ENCODE peak calls at places on chromosomes 5 and 9, in six cellular contexts. D is hepatocyte, M is heart right ventricle, W is psoas muscle, P is Panc1, R is AG04450. K is an unnamed sample.

GRCh38 chr5:150517272-150518152 is 9.6 kb downstream of the NDST1 start:
- DNase-seq in M (peak; percentile 62), P (no peak), R (peak; percentile 85), D (peak; percentile 57), W (peak; percentile 45), K (no peak)

GRCh38 chr5:122182491-122182921 is 53.2 kb downstream of the ZNF474 start:
- DNase-seq in P (no peak), D (peak; percentile 50), R (peak; percentile 52), W (peak; percentile 42), M (no peak), K (peak; percentile 19)

GRCh38 chr5:142013734-142014495 is 1.1 kb upstream of the GNPDA1 start:
- DNase-seq in M (peak; percentile 39), D (peak; percentile 61), R (no peak), W (peak; percentile 60), P (no peak), K (peak; percentile 45)

GRCh38 chr5:120394259-120394658 is 69.8 kb upstream of the PRR16 start:
- DNase-seq in P (no peak), D (no peak), M (no peak), R (no peak), W (no peak), K (no peak)

GRCh38 chr5:994821-995220 is 13.8 kb upstream of the NKD2 start:
- DNase-seq in R (no peak), M (peak; percentile 5), D (peak; percentile 1), W (no peak), P (no peak), K (no peak)

GRCh38 chr9:29437515-29437914 is 1864.2 kb upstream of the C9orf72 start:
- DNase-seq in D (no peak), R (no peak), M (no peak), P (no peak), W (no peak), K (no peak)

GRCh38 chr9:114723926-114724325 is 41.9 kb upstream of the TEX48 start:
- DNase-seq in D (no peak), W (no peak), R (peak; percentile 77), P (no peak), M (no peak), K (no peak)

GRCh38 chr5:580436-580835 is 31.7 kb upstream of the CEP72 start:
- DNase-seq in R (no peak), W (no peak), P (no peak), D (no peak), M (no peak), K (no peak)

GRCh38 chr9:138020120-138020794 is 142.7 kb downstream of the CACNA1B start:
- DNase-seq in W (no peak), M (no peak), R (no peak), D (no peak), P (no peak), K (no peak)

GRCh38 chr5:124990723-124991122 is 244.3 kb upstream of the ZNF608 start:
- DNase-seq in P (no peak), D (peak; percentile 55), W (no peak), R (no peak), M (no peak), K (no peak)

GRCh38 chr5:176550275-176550831 is 1.2 kb downstream of the CDHR2 start:
- DNase-seq in R (no peak), P (no peak), M (no peak), W (no peak), D (no peak), K (no peak)

GRCh38 chr5:71737931-71738539 is 19.0 kb downstream of the CARTPT start:
- DNase-seq in R (no peak), M (no peak), W (no peak), P (no peak), D (no peak), K (no peak)

GRCh38 chr9:79572032-79572890 is 496 bp downstream of the TLE4 start:
- DNase-seq in R (no peak), M (peak; percentile 54), P (no peak), W (peak; percentile 61), D (peak; percentile 82), K (no peak)

GRCh38 chr5:83510199-83510730 is 38.7 kb downstream of the VCAN start:
- DNase-seq in D (no peak), R (no peak), P (no peak), M (no peak), W (no peak), K (no peak)

GRCh38 chr5:112154940-112155686 is 264.0 kb downstream of the EPB41L4A start:
- DNase-seq in D (no peak), M (no peak), P (no peak), W (no peak), R (no peak), K (no peak)

GRCh38 chr9:79054500-79054899 is 517.3 kb upstream of the TLE4 start:
- DNase-seq in M (no peak), W (no peak), P (no peak), D (no peak), R (no peak), K (no peak)

GRCh38 chr9:137899551-137900360 is 22.2 kb downstream of the CACNA1B start:
- DNase-seq in P (no peak), R (no peak), W (no peak), D (no peak), M (no peak), K (no peak)

GRCh38 chr5:158313027-158313738 is 454.2 kb upstream of the CLINT1 start:
- DNase-seq in M (no peak), D (no peak), R (no peak), W (no peak), P (no peak), K (no peak)

GRCh38 chr5:76202182-76202581 is 119.0 kb downstream of the SV2C start:
- DNase-seq in M (no peak), D (no peak), W (no peak), P (no peak), R (no peak), K (no peak)

GRCh38 chr5:172691886-172692285 is 50.8 kb downstream of the NEURL1B start:
- DNase-seq in P (no peak), R (no peak), W (no peak), M (no peak), D (no peak), K (no peak)

GRCh38 chr9:130994546-130995398 is 14.2 kb upstream of the LAMC3 start:
- DNase-seq in P (no peak), D (no peak), M (no peak), W (no peak), R (no peak), K (no peak)

GRCh38 chr5:154071799-154072781 is 33.3 kb downstream of the MFAP3 start:
- DNase-seq in M (peak; percentile 83), W (peak; percentile 84), P (peak; percentile 58), R (peak; percentile 33), D (peak; percentile 86), K (peak; percentile 45)

GRCh38 chr9:70285246-70285645 is 26.5 kb downstream of the SMC5 start:
- DNase-seq in W (no peak), R (peak; percentile 49), D (peak; percentile 32), P (no peak), M (no peak), K (no peak)

GRCh38 chr5:33129309-33129708 is 311.5 kb upstream of the TARS1 start:
- DNase-seq in D (no peak), P (no peak), W (no peak), R (no peak), M (no peak), K (no peak)

GRCh38 chr9:91231619-91232018 is 130.1 kb downstream of the AUH start:
- DNase-seq in M (no peak), R (no peak), D (no peak), P (no peak), W (no peak), K (no peak)

GRCh38 chr5:21680196-21680595 is 1172.9 kb downstream of the CDH12 start:
- DNase-seq in W (no peak), R (peak; percentile 72), D (no peak), M (no peak), P (no peak), K (no peak)

GRCh38 chr9:129752915-129753724 is at the start of gene PTGES:
- DNase-seq in M (peak; percentile 77), P (no peak), R (peak; percentile 68), W (peak; percentile 68), D (peak; percentile 94), K (no peak)

GRCh38 chr9:108761530-108762347 is 94.0 kb downstream of the ACTL7B start:
- DNase-seq in M (peak; percentile 29), R (peak; percentile 13), P (peak; percentile 28), W (peak; percentile 25), D (peak; percentile 82), K (no peak)

GRCh38 chr9:2414465-2414864 is 207.1 kb upstream of the VLDLR start:
- DNase-seq in M (no peak), R (no peak), D (no peak), P (no peak), W (no peak), K (no peak)

GRCh38 chr5:139982157-139982974 is 60.7 kb downstream of the NRG2 start:
- DNase-seq in R (no peak), D (peak; percentile 54), M (no peak), P (no peak), W (no peak), K (no peak)
- H3K27ac ChIP-seq in R (no peak overlapping the region), D (no peak overlapping the region), M (no peak overlapping the region), P (no peak overlapping the region), W (peak overlapping the region; percentile 40), K (no peak overlapping the region)

DNA sequence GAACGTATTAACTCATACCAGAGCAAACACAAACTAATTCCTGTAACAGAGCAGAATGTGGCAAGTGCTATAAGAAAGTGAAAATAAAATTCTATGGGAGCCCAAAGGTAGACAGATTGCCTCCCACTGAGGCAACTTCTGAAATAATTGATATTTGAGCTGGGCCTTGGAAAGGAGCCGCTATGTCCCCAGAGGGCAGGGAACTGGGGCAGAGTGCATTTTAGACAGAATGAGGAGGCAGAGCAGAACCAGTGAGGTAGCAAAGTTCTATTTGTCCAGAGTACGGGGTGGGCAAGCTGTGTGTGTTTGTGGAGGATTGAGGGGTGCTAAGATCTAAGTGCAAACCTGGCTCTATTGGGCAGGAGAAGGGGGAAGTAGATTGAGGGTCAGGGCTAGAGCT is 19.8 kb downstream of the CDO1 start:
- DNase-seq in R (no peak), M (no peak), D (no peak), W (no peak), P (no peak), K (no peak)
- TF ChIP-seq CTCF in R (no peak), M (no peak), D (no peak), W (no peak), P (no peak), K (no peak)

GRCh38 chr5:40680741-40681350 is 1.1 kb downstream of the PTGER4 start:
- DNase-seq in R (no peak), W (peak; percentile 23), M (peak; percentile 27), P (no peak), D (no peak), K (no peak)
- H3K27ac ChIP-seq in R (no peak overlapping the region), W (peak overlapping the region; percentile 73), M (peak overlapping the region; percentile 93), P (peak overlapping the region; percentile 91), D (no peak overlapping the region), K (no peak overlapping the region)

GRCh38 chr9:92508018-92508417 is 25.7 kb upstream of the ASPN start:
- DNase-seq in W (no peak), D (no peak), P (no peak), M (no peak), R (no peak), K (no peak)

GRCh38 chr9:92507496-92507895 is 25.2 kb upstream of the ASPN start:
- DNase-seq in P (no peak), R (no peak), D (no peak), W (no peak), M (no peak), K (no peak)

GRCh38 chr9:92512622-92513021 is 23.2 kb downstream of the ECM2 start:
- DNase-seq in W (no peak), P (no peak), D (no peak), R (no peak), M (no peak), K (no peak)

GRCh38 chr9:92513349-92513748 is 22.4 kb downstream of the ECM2 start:
- DNase-seq in D (no peak), R (no peak), M (no peak), W (no peak), P (no peak), K (no peak)

GRCh38 chr9:92510747-92511146 is 25.0 kb downstream of the ECM2 start:
- DNase-seq in R (no peak), M (no peak), W (no peak), D (no peak), P (no peak), K (no peak)
- TF ChIP-seq CTCF in R (no peak), M (no peak), W (no peak), D (no peak), P (no peak), K (no peak)